ENCODE peak calls at places on chromosomes 3 and 15, in four cellular contexts. Q is stomach; L is CD8-positive, alpha-beta T cell; W is psoas muscle. C is an unnamed sample. For H3K27me3, the result is how much of the 10 kb centered on the place peaks cover.

GRCh38 chr3:76500746-76501275 is 539.1 kb upstream of the ROBO2 start:
- DNase-seq in W (no peak), Q (no peak), L (no peak), C (peak)

GRCh38 chr15:89898628-89899302 is 5.0 kb upstream of the AP3S2 start:
- DNase-seq in L (peak), W (peak), Q (peak), C (peak)

GRCh38 chr15:77107531-77108355 is 36.8 kb upstream of the TSPAN3 start:
- DNase-seq in W (peak), Q (peak), L (peak), C (peak)

GRCh38 chr3:55726501-55726775 is 239.3 kb upstream of the WNT5A start:
- DNase-seq in Q (no peak), W (no peak), L (no peak), C (no peak)

GRCh38 chr3:122962149-122962548 is 65.4 kb downstream of the SEMA5B start:
- DNase-seq in W (no peak), L (no peak), Q (no peak), C (no peak)

GRCh38 chr3:34676431-34676830 is 878.0 kb downstream of the PDCD6IP start:
- DNase-seq in L (no peak), Q (no peak), W (no peak), C (peak)

GRCh38 chr3:74410276-74410941 is 204.1 kb downstream of the CNTN3 start:
- DNase-seq in W (no peak), L (no peak), Q (no peak), C (no peak)

GRCh38 chr3:170563712-170564423 is 22.0 kb downstream of the SLC7A14 start:
- DNase-seq in L (no peak), Q (no peak), W (no peak), C (no peak)

GRCh38 chr15:92448370-92448769 is 54.7 kb downstream of the ST8SIA2 start:
- DNase-seq in L (no peak), Q (no peak), W (no peak), C (no peak)

GRCh38 chr3:156176629-156177210 is 56.3 kb downstream of the KCNAB1 start:
- DNase-seq in L (no peak), Q (no peak), W (no peak), C (no peak)

GRCh38 chr3:129575987-129576364 is 30.5 kb downstream of the PLXND1 start:
- DNase-seq in L (no peak), W (no peak), Q (no peak), C (no peak)

GRCh38 chr3:111068574-111068973 is 3.0 kb upstream of the NECTIN3 start:
- DNase-seq in Q (no peak), W (no peak), L (no peak), C (no peak)

GRCh38 chr3:154571827-154572226 is 141.8 kb upstream of the GPR149 start:
- DNase-seq in Q (no peak), L (no peak), W (no peak), C (no peak)

GRCh38 chr15:73366766-73367623 is 1.8 kb downstream of the HCN4 start:
- DNase-seq in W (no peak), L (no peak), Q (no peak), C (no peak)

GRCh38 chr15:73361331-73361730 is 7.4 kb downstream of the HCN4 start:
- DNase-seq in Q (no peak), L (no peak), W (no peak), C (no peak)

GRCh38 chr15:73364070-73364469 is 4.7 kb downstream of the HCN4 start:
- DNase-seq in W (no peak), Q (no peak), L (no peak), C (no peak)

GRCh38 chr15:73359653-73360052 is 9.1 kb downstream of the HCN4 start:
- DNase-seq in Q (no peak), L (no peak), W (no peak), C (no peak)

GRCh38 chr15:73362900-73363299 is 5.9 kb downstream of the HCN4 start:
- DNase-seq in W (no peak), L (no peak), Q (no peak), C (no peak)
- H3K27me3 ChIP-seq in W (under half), L (under half), Q (under half), C (under half)

DNA sequence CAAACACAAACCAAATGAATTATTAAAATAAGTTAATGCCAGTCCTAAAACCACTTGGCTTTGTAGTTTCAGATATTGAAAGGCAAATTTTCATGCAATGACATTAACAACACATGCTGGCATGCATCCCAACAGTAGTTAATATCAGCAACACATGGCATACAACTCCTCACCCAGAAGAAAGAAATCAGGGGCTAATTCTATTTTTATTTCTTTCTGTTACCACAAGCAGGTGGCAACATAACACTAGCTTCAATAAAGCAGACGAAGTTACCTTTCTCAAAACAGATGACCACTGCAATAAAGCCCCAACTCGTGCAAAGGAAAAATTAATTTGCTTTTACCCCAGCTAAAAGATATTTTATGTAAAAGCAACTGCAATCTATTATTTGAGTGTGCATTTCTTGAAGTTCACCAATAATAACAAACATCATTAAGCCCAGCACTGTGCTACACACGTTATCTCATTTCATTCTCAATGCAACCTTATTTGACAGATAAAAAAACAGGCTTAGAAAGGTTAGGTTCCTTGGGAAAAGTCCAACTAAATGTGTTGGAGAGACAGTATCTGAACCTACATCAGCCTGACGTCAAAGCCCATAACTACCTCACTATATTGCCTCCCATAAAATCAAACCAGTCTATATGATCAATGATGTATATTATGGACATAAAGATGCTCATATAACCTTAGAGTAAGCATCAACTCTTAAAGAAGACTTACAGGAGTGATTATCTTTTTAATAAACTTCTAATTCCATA is 2.8 kb downstream of the TOP2B start:
- DNase-seq in Q (no peak), W (no peak), L (no peak), C (peak)
- H3K4me3 ChIP-seq in Q (peak), W (peak), L (no peak), C (no peak)

GRCh38 chr3:126543457-126544090 is 15.2 kb downstream of the C3orf22 start:
- DNase-seq in L (no peak), Q (peak), W (no peak), C (no peak)

GRCh38 chr3:126544596-126545281 is 14.0 kb downstream of the C3orf22 start:
- DNase-seq in W (no peak), L (no peak), Q (peak), C (no peak)

GRCh38 chr3:126546549-126547239 is 12.0 kb downstream of the C3orf22 start:
- DNase-seq in W (no peak), Q (peak), L (no peak), C (no peak)

GRCh38 chr3:126546013-126546412 is 12.7 kb downstream of the C3orf22 start:
- DNase-seq in Q (peak), L (no peak), W (no peak), C (no peak)

GRCh38 chr3:126545544-126545943 is 13.2 kb downstream of the C3orf22 start:
- DNase-seq in W (no peak), L (no peak), Q (peak), C (no peak)
- H3K27me3 ChIP-seq in W (under half), L (under half), Q (under half), C (under half)

GRCh38 chr3:13070622-13071021 is 2.6 kb downstream of the IQSEC1 start:
- DNase-seq in W (no peak), Q (no peak), L (no peak), C (no peak)

GRCh38 chr3:13071695-13072094 is 1.5 kb downstream of the IQSEC1 start:
- DNase-seq in L (no peak), W (no peak), Q (no peak), C (no peak)

GRCh38 chr3:13067778-13068177 is 5.5 kb downstream of the IQSEC1 start:
- DNase-seq in L (no peak), W (no peak), Q (no peak), C (no peak)

GRCh38 chr3:13068269-13069010 is 4.8 kb downstream of the IQSEC1 start:
- DNase-seq in L (no peak), W (no peak), Q (no peak), C (no peak)

DNA sequence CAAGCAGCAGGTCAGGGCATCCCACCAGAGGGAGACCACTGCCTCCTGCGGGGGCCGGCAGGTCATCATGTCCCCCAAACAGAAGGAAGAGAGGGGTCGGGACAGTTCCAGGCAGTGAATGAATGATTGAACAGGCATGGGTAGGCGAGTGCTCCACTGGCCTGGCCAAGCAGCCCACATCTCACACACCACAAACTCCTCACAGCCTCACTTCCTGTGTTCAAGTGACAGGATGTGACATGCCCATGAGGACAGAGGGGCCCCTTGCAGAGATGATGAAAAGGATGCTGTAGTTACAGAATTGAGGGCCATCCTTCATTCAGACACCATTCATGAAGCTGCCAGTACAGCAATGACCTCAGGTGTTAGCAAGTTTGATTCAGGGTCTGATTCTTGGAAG is 3.7 kb downstream of the IQSEC1 start:
- DNase-seq in W (no peak), L (peak), Q (no peak), C (no peak)
- H3K4me3 ChIP-seq in W (no peak), L (peak), Q (no peak), C (no peak)

GRCh38 chr3:127448671-127449070 is 141.9 kb downstream of the TPRA1 start:
- DNase-seq in L (no peak), Q (peak), W (no peak), C (no peak)
- H3K27me3 ChIP-seq in L (under half), Q (under half), W (under half), C (under half)

DNA sequence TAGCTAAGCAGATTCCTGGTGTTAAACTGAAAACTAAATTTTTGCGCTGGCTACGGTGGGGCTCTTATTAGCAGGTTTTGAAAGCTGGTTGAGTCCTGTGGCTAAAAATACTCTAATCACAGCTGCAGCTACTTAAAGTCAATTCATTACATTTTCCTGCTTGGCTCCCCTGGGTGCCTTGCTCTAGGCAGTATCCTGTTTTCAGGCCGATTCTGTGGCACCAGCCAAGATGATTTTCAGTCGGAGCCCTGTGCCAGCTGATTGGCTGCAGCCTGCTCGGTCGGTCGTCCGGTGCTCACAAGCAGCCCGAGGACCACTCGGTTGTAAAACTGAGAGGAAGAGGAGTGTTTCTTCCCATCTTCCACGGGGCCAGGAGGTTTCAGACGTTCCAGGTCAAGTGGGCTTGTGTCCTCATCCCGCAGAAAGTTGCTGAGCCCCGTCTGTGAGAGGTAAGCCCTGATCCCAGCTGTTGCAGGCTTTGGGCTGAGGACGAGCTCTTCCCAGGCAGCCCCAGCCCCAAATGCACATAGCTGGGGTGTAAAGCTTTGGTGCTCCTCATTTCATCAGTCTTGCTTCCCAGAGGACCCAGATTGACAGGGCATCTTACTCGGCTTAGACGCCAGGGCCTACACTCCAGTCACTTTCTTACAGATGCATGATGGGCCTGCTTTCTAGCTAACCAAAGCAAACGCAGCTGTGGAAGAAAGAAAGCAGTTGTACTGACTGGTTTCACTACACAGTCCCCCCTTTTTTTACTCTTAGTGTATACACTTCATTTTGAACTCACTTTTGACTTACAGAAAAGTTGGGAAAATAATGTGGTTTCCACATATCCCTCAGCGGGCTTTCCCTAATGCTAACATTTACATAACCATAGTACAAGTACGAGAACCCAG is 15.9 kb downstream of the LYSMD4 start:
- DNase-seq in W (no peak), Q (no peak), L (no peak), C (no peak)
- H3K4me3 ChIP-seq in W (no peak), Q (no peak), L (no peak), C (no peak)

GRCh38 chr15:66252411-66253295 is 897 bp downstream of the MEGF11 start:
- DNase-seq in Q (peak), L (peak), W (peak), C (peak)
- H3K27me3 ChIP-seq in Q (half or more), L (under half), W (under half), C (under half)

GRCh38 chr15:29880341-29880740 is 58.1 kb upstream of the TJP1 start:
- DNase-seq in L (no peak), Q (no peak), W (no peak), C (no peak)

GRCh38 chr15:29880886-29881285 is 58.6 kb upstream of the TJP1 start:
- DNase-seq in L (no peak), Q (no peak), W (no peak), C (no peak)

GRCh38 chr15:29887719-29888118 is 65.5 kb upstream of the TJP1 start:
- DNase-seq in Q (no peak), L (no peak), W (no peak), C (no peak)

GRCh38 chr15:29885183-29885582 is 62.9 kb upstream of the TJP1 start:
- DNase-seq in W (no peak), L (no peak), Q (no peak), C (no peak)

GRCh38 chr15:29883126-29883525 is 60.9 kb upstream of the TJP1 start:
- DNase-seq in Q (no peak), L (no peak), W (no peak), C (no peak)
- H3K4me3 ChIP-seq in Q (no peak), L (no peak), W (no peak), C (no peak)

DNA sequence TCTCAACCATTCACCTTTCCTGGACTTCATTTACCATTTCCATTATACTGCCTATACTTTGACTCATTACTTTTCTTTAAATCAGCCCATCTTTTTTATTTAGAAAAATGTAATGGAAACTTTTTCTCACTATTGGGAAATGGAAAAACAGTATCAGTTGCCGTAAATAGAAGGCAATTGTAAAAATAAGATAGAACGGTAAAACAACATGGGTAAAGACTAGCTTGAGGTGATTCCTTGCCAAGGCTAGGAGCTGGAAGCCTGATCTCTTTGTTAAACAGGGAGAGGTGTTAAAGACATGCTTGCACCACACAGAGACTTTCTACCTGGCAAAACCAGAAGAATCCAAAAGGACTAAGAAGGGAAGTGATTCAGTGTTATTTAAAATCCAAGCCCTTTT is 5.9 kb downstream of the FGD5 start:
- DNase-seq in L (no peak), Q (no peak), W (no peak), C (no peak)
- H3K27me3 ChIP-seq in L (under half), Q (under half), W (under half), C (under half)

GRCh38 chr3:44339990-44340389 is 1.4 kb downstream of the TCAIM start:
- DNase-seq in L (no peak), Q (no peak), W (no peak), C (no peak)

GRCh38 chr3:44339181-44339741 is 695 bp downstream of the TCAIM start:
- DNase-seq in W (no peak), L (no peak), Q (no peak), C (no peak)

GRCh38 chr3:44338828-44339127 is 212 bp downstream of the TCAIM start:
- DNase-seq in W (no peak), L (no peak), Q (no peak), C (no peak)

GRCh38 chr3:44338010-44338827 is at the start of gene TCAIM:
- DNase-seq in Q (peak), W (peak), L (peak), C (peak)

DNA sequence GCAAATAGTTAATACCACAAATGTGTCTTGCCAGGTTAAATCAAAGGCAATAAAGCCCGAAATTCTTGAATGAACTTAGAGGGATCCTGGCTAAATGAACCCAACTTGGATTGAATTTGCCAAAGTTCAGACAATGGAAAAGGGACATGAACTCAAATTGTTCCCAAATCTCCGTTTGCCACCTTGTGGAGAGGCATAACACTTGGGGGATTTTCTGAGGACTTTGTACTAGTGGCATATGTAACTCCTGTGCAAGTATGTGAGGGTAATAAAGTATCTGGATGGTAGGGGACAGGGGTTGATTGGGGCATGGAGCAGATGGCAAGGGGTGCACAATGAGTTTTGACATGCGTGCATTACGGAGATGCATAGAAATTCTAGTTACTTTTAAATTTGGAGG is 1.3 kb upstream of the TCAIM start:
- DNase-seq in Q (no peak), L (no peak), W (no peak), C (no peak)
- H3K4me3 ChIP-seq in Q (peak), L (peak), W (peak), C (no peak)

C was measured in bronchial epithelial cell.